ENCODE peak calls at places on chromosomes 12 and 14, in nine cellular contexts. G is endothelial cell; P is C1 segment of cervical spinal cord; S is stimulated activated CD8-positive, alpha-beta memory T cell treated with anti-CD3 and anti-CD28 coated beads, Interleukin-2, amount 100 ng/mL, for 1 hour; I is CD8-positive, alpha-beta memory T cell; L is endodermal cell; Z is AG04450; E is H54; T is tibial artery. J is an unnamed sample.
A peak's percentile ranks its signal among the peaks of the same experiment; 100 is the strongest.

GRCh38 chr12:46005151-46005797 is 14.9 kb upstream of the SCAF11 start:
- DNase-seq in G (no peak), P (no peak), S (no peak), I (no peak), L (no peak), Z (no peak), E (no peak), T (no peak), J (no peak)

GRCh38 chr14:61652526-61653262 is 42.6 kb upstream of the HIF1A start:
- DNase-seq in G (no peak), P (peak; percentile 59), S (no peak), I (no peak), L (no peak), Z (no peak), E (no peak), T (no peak), J (no peak)

GRCh38 chr14:76273346-76273745 is 102.6 kb upstream of the ESRRB start:
- DNase-seq in G (no peak), P (no peak), S (no peak), I (no peak), L (peak; percentile 30), Z (no peak), E (no peak), T (peak; percentile 10), J (no peak)

GRCh38 chr12:103811791-103812190 is 29.2 kb downstream of the NT5DC3 start:
- DNase-seq in G (no peak), P (no peak), S (no peak), I (no peak), L (no peak), Z (no peak), E (no peak), T (no peak), J (no peak)

GRCh38 chr12:96238336-96239031 is 44.3 kb downstream of the ELK3 start:
- DNase-seq in G (no peak), P (no peak), S (no peak), I (no peak), L (peak; percentile 42), Z (no peak), E (no peak), T (no peak), J (no peak)

GRCh38 chr14:82854131-82854530 is 1320.5 kb upstream of the SEL1L start:
- DNase-seq in G (no peak), P (no peak), S (no peak), I (no peak), L (peak; percentile 57), Z (no peak), E (no peak), T (no peak), J (no peak)

GRCh38 chr14:92560106-92560865 is 46.7 kb downstream of the RIN3 start:
- DNase-seq in G (no peak), P (no peak), S (no peak), I (peak; percentile 48), L (no peak), Z (no peak), E (no peak), T (no peak), J (no peak)

GRCh38 chr14:88791629-88792571 is 853 bp downstream of the EML5 start:
- DNase-seq in G (peak; percentile 5), P (peak; percentile 50), S (no peak), I (no peak), L (peak; percentile 60), Z (no peak), E (no peak), T (no peak), J (no peak)

GRCh38 chr12:13218641-13219040 is 22.1 kb downstream of the EMP1 start:
- DNase-seq in G (no peak), P (no peak), S (no peak), I (no peak), L (peak; percentile 7), Z (no peak), E (no peak), T (no peak), J (no peak)

GRCh38 chr14:94066089-94066676 is 14.8 kb downstream of the DDX24 start:
- DNase-seq in G (no peak), P (no peak), S (no peak), I (no peak), L (peak; percentile 65), Z (no peak), E (no peak), T (no peak), J (peak; percentile 68)

GRCh38 chr12:117809509-117809908 is 159.3 kb downstream of the KSR2 start:
- DNase-seq in G (no peak), P (no peak), S (no peak), I (no peak), L (no peak), Z (no peak), E (no peak), T (no peak), J (no peak)

GRCh38 chr12:122166422-122167327 is 7.3 kb downstream of the IL31 start:
- DNase-seq in G (no peak), P (no peak), S (no peak), I (no peak), L (no peak), Z (no peak), E (no peak), T (no peak), J (no peak)

GRCh38 chr14:100893228-100893601 is 10.3 kb downstream of the RTL1 start:
- DNase-seq in G (no peak), P (no peak), S (no peak), I (no peak), L (no peak), Z (no peak), E (no peak), T (peak; percentile 51), J (no peak)

GRCh38 chr12:100189241-100190012 is 11.2 kb upstream of the ACTR6 start:
- DNase-seq in G (no peak), P (no peak), S (no peak), I (no peak), L (no peak), Z (no peak), E (no peak), T (no peak), J (no peak)